ENCODE peak calls at places on chromosomes 13 and 19, in seven cellular contexts. V, O, Q, H, B, L and T are unnamed samples.
A peak's percentile ranks its signal among the peaks of the same experiment; 100 is the strongest.

GRCh38 chr13:42652642-42653415 is 78.9 kb downstream of the TNFSF11 start:
- DNase-seq in V (no peak), O (no peak), Q (no peak), H (no peak), B (no peak), L (no peak), T (no peak)

GRCh38 chr19:13103961-13104847 is 1.5 kb upstream of the LYL1 start:
- DNase-seq in V (peak; percentile 64), O (no peak), Q (peak; percentile 51), H (no peak), B (no peak), L (no peak), T (no peak)

GRCh38 chr13:23289917-23290357 is 109.2 kb downstream of the SGCG start:
- DNase-seq in V (no peak), O (no peak), Q (no peak), H (peak; percentile 48), B (no peak), L (peak; percentile 69), T (peak; percentile 7)

GRCh38 chr19:13022859-13023636 is 27.8 kb downstream of the NFIX start:
- DNase-seq in V (peak; percentile 77), O (peak; percentile 93), Q (peak; percentile 92), H (peak; percentile 97), B (peak; percentile 89), L (peak; percentile 93), T (no peak)

GRCh38 chr13:84917252-84917878 is 881.9 kb downstream of the SLITRK6 start:
- DNase-seq in V (no peak), O (no peak), Q (no peak), H (peak; percentile 22), B (peak; percentile 4), L (peak; percentile 41), T (no peak)

GRCh38 chr13:109101550-109102144 is 472.2 kb downstream of the MYO16 start:
- DNase-seq in V (no peak), O (no peak), Q (no peak), H (peak; percentile 31), B (no peak), L (no peak), T (no peak)

GRCh38 chr19:48480476-48481190 is 11.5 kb downstream of the CYTH2 start:
- DNase-seq in V (no peak), O (no peak), Q (peak; percentile 52), H (peak; percentile 16), B (no peak), L (peak; percentile 74), T (no peak)

GRCh38 chr19:38514812-38515633 is 81.5 kb downstream of the RYR1 start:
- DNase-seq in V (peak; percentile 83), O (peak; percentile 50), Q (peak; percentile 61), H (peak; percentile 39), B (no peak), L (peak; percentile 63), T (peak; percentile 29)

GRCh38 chr19:10390652-10391286 is 10.4 kb upstream of the TYK2 start:
- DNase-seq in V (peak; percentile 81), O (peak; percentile 76), Q (peak; percentile 59), H (peak; percentile 80), B (no peak), L (peak; percentile 84), T (no peak)

GRCh38 chr13:100394005-100394695 is 194.4 kb downstream of the GGACT start:
- DNase-seq in V (no peak), O (no peak), Q (no peak), H (peak; percentile 98), B (peak; percentile 83), L (peak; percentile 85), T (no peak)

GRCh38 chr13:96080676-96081075 is 9.2 kb upstream of the HS6ST3 start:
- DNase-seq in V (no peak), O (no peak), Q (no peak), H (no peak), B (no peak), L (no peak), T (no peak)

GRCh38 chr13:96081888-96082287 is 8.0 kb upstream of the HS6ST3 start:
- DNase-seq in V (no peak), O (no peak), Q (no peak), H (no peak), B (no peak), L (no peak), T (no peak)

GRCh38 chr13:96072392-96072791 is 17.5 kb upstream of the HS6ST3 start:
- DNase-seq in V (peak; percentile 32), O (no peak), Q (no peak), H (no peak), B (no peak), L (no peak), T (no peak)

DNA sequence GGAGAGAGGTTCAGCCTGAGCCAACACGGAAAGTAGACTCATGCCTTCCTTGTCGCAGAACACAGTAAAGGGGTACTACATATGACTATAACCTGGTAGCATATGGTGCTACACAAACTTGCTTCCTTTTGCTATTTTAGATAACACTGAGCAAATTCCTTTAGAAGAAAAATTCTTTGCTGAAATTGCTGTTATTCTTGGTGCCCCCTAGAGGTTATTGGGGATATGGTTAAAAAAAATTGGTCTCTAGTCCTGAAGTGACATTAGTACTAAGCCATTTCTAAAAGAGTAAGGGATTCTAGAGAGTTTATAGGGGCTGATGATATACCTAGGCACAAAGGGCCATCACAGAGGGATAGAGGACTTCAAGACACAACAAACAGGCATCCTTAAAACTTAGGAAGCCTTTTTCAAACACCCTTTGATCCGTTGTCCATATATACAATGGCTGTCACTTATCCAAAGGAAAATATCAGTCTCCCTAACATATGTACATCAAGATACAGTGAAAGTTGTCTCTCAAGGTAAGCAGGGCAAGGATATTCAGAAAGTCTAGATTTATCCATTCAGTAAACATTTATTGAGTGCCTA is 13.9 kb upstream of the HS6ST3 start:
- DNase-seq in V (no peak), O (no peak), Q (no peak), H (peak; percentile 25), B (no peak), L (peak; percentile 58), T (no peak)
- TF ChIP-seq CTCF in V (peak; percentile 72), O (no peak), Q (peak; percentile 25), H (peak; percentile 71), B (peak; percentile 66), L (peak; percentile 70), T (peak; percentile 71)

GRCh38 chr13:20258963-20259288 is 26.8 kb upstream of the GJB6 start:
- DNase-seq in V (no peak), O (no peak), Q (no peak), H (no peak), B (no peak), L (no peak), T (no peak)
- H3K4me3 ChIP-seq in V (no peak overlapping the region), O (no peak overlapping the region), Q (no peak overlapping the region), H (no peak overlapping the region), B (no peak overlapping the region), L (no peak overlapping the region), T (no peak overlapping the region)

GRCh38 chr13:101489635-101490034 is 37.2 kb downstream of the ITGBL1 start:
- DNase-seq in V (no peak), O (no peak), Q (no peak), H (no peak), B (no peak), L (peak; percentile 70), T (no peak)

GRCh38 chr13:101490400-101491015 is 38.0 kb downstream of the ITGBL1 start:
- DNase-seq in V (peak; percentile 34), O (no peak), Q (no peak), H (peak; percentile 44), B (no peak), L (no peak), T (peak; percentile 68)

GRCh38 chr13:101492251-101492910 is 39.9 kb downstream of the ITGBL1 start:
- DNase-seq in V (peak; percentile 34), O (no peak), Q (no peak), H (no peak), B (no peak), L (peak; percentile 24), T (no peak)

GRCh38 chr13:101488734-101489133 is 36.3 kb downstream of the ITGBL1 start:
- DNase-seq in V (no peak), O (no peak), Q (no peak), H (no peak), B (no peak), L (no peak), T (no peak)

DNA sequence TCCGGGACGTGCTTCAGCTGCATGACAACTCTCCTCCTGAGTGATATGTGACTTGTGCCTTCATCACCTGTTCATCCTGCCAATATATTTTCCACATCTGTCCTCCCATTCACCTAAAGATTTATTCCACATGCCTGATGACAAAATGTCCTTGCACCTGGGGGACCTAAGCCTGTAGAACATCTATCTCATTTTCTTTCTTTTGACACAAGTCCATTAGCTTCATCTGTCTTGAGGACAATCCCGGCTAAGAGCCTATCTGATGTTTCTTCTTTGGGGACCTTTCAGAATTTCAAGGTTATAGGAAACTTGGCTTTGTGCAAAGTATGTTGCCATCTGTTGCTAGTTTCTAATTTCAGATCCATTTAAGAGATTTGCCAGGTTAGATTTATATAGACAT is 41.1 kb downstream of the ITGBL1 start:
- DNase-seq in V (no peak), O (no peak), Q (no peak), H (no peak), B (no peak), L (no peak), T (no peak)
- TF ChIP-seq CTCF in V (no peak), O (no peak), Q (no peak), H (no peak), B (no peak), L (no peak), T (no peak)

GRCh38 chr19:43455321-43456113 is 9.9 kb downstream of the LYPD3 start:
- DNase-seq in V (no peak), O (no peak), Q (no peak), H (no peak), B (no peak), L (no peak), T (no peak)
- H3K4me3 ChIP-seq in V (no peak overlapping the region), O (no peak overlapping the region), Q (no peak overlapping the region), H (no peak overlapping the region), B (no peak overlapping the region), L (no peak overlapping the region), T (no peak overlapping the region)

DNA sequence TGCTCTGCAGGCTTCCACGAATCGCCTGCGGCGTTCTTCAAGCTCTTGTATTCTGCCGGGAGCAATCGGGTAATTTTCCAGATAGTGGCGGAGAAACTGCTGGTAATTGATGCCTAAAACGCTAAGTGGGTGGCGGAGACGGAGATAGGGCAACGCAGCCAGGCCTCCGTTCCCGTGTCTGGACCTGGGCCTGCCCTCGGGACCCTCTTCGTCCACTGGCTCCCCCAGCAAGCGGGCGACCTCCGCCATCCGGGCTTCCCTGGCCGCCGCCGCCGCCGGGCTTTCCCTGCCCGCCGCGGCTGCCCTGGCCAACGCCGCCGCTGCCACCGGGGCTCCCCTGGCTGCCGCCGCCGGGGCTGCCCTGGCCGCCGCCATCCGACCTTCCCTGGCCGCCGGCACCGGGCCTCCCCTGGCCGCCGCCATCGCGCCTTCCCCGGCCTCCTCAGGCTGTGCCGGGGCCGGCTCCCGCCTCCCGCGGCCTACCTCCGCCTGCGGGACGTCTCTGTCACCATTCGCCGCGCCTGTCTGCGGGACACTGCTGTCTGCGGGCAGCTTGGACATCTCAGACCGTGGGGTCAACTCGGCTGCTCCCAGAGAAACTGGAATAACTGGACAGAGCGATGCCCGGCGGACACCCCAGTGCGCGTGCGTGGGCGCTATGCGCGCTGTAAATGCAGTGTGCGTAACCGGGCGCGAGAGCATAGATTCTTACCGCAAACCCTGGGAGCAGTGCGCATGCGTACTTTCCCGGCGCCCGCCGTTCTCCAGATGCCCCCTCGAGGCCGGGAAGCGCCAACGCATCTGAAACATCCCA is at the start of gene EID2:
- DNase-seq in V (peak; percentile 97), O (peak; percentile 91), Q (peak; percentile 95), H (peak; percentile 92), B (peak; percentile 62), L (peak; percentile 96), T (peak; percentile 71)
- TF ChIP-seq CTCF in V (peak; percentile 72), O (peak; percentile 89), Q (peak; percentile 83), H (peak; percentile 73), B (peak; percentile 90), L (peak; percentile 84), T (peak; percentile 77)